ENCODE peak calls at places on chromosomes 13 and 19, in five cellular contexts. S is astrocyte of the spinal cord, X is colonic mucosa, L is neural crest cell, H is mesothelial cell of epicardium. I is an unnamed sample.

GRCh38 chr13:33284016-33284415 is 1.5 kb downstream of the STARD13 start:
- DNase-seq in S (peak; percentile 67), X (no peak), L (no peak), H (no peak), I (no peak)

GRCh38 chr19:2548966-2549365 is 73.0 kb downstream of the GADD45B start:
- DNase-seq in S (no peak), X (no peak), L (no peak), H (no peak), I (no peak)

GRCh38 chr19:33630880-33631627 is 9.3 kb downstream of the CHST8 start:
- DNase-seq in S (no peak), X (no peak), L (no peak), H (peak; percentile 21), I (no peak)

GRCh38 chr19:48963371-48964204 is 1.5 kb upstream of the FTL start:
- DNase-seq in S (peak; percentile 65), X (peak; percentile 85), L (peak; percentile 54), H (peak; percentile 76), I (peak; percentile 66)

GRCh38 chr19:51002542-51003311 is 1.3 kb upstream of the KLK8 start:
- DNase-seq in S (no peak), X (peak; percentile 37), L (no peak), H (no peak), I (no peak)

GRCh38 chr19:28917661-28918060 is 295.3 kb downstream of the UQCRFS1 start:
- DNase-seq in S (no peak), X (no peak), L (no peak), H (no peak), I (no peak)

GRCh38 chr19:28859811-28860210 is 353.1 kb downstream of the UQCRFS1 start:
- DNase-seq in S (no peak), X (no peak), L (no peak), H (no peak), I (no peak)

GRCh38 chr19:41886761-41887710 is 4.1 kb downstream of the ARHGEF1 start:
- DNase-seq in S (no peak), X (no peak), L (no peak), H (no peak), I (peak; percentile 72)

GRCh38 chr19:51771369-51771768 is 10.4 kb downstream of the FPR2 start:
- DNase-seq in S (no peak), X (no peak), L (no peak), H (no peak), I (no peak)

GRCh38 chr19:38975214-38975860 is at the start of gene FBXO17:
- DNase-seq in S (peak; percentile 54), X (peak; percentile 29), L (peak; percentile 39), H (peak; percentile 67), I (no peak)

GRCh38 chr19:4851551-4852290 is 15.7 kb downstream of the PLIN3 start:
- DNase-seq in S (peak; percentile 39), X (peak; percentile 72), L (peak; percentile 89), H (peak; percentile 78), I (peak; percentile 74)

GRCh38 chr19:52200044-52200443 is 10.2 kb downstream of the PPP2R1A start:
- DNase-seq in S (peak; percentile 27), X (no peak), L (no peak), H (no peak), I (no peak)

GRCh38 chr13:41186481-41186880 is 7.9 kb downstream of the KBTBD7 start:
- DNase-seq in S (no peak), X (no peak), L (no peak), H (no peak), I (no peak)

GRCh38 chr13:40402931-40403412 is 263.5 kb downstream of the FOXO1 start:
- DNase-seq in S (peak; percentile 85), X (no peak), L (no peak), H (no peak), I (no peak)

GRCh38 chr13:36088001-36088400 is 43.2 kb downstream of the DCLK1 start:
- DNase-seq in S (peak; percentile 14), X (no peak), L (no peak), H (no peak), I (no peak)

GRCh38 chr13:51125495-51126226 is 14.6 kb upstream of the C13orf42 start:
- DNase-seq in S (peak; percentile 50), X (peak; percentile 43), L (peak; percentile 57), H (no peak), I (no peak)

GRCh38 chr19:4586691-4587090 is 27.2 kb upstream of the SEMA6B start:
- DNase-seq in S (no peak), X (no peak), L (no peak), H (no peak), I (no peak)

GRCh38 chr13:97631158-97631557 is 197.2 kb downstream of the RAP2A start:
- DNase-seq in S (no peak), X (no peak), L (no peak), H (no peak), I (no peak)
- TF ChIP-seq CTCF in S (no peak), X (no peak), L (no peak), H (no peak), I (no peak)

DNA sequence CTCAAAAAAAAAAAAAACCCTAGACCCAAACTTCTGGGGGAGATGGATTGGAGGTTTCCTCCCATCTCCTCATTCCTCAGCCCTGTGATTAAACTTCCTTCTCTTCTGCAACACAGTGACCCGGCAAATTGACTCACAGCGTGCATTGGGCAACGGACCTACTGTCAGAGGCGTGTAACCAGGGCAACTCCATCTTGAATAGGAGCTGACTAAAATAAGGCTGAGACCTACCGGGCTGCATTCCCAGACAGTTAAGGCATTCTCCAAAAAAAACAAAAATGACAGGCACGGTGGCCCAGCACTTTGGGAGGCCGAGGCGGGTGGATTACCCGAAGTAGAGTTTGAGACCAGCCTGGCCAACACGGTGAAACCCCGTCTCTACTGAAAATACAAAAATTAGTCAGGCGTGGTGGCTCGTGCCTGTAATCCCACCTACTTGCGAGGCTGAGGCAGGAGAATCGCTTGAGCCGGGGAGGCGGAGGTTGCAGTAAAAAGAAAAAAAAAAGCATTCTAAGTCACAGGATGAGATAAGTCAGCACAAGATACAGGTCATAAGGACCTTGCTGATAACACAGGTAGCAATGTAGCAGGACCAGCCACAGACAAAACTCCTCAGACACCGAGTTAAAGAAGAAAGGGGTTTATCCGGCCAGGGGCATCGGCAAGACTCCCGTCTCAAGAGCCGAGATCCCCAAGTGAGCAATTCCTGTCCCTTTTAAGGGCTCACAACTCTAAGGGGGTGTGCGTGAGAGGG is 5.4 kb upstream of the NLRP7 start:
- DNase-seq in S (peak; percentile 36), X (no peak), L (no peak), H (no peak), I (no peak)
- TF ChIP-seq CTCF in S (no peak), X (no peak), L (no peak), H (no peak), I (no peak)

GRCh38 chr13:94617389-94618000 is 15.8 kb downstream of the GPR180 start:
- DNase-seq in S (peak; percentile 24), X (no peak), L (no peak), H (no peak), I (no peak)
- TF ChIP-seq CTCF in S (peak; percentile 48), X (peak; percentile 54), L (peak; percentile 80), H (peak; percentile 56), I (peak; percentile 63)

GRCh38 chr19:7928741-7929701 is 3.1 kb upstream of the CTXN1 start:
- DNase-seq in S (peak; percentile 79), X (no peak), L (peak; percentile 42), H (peak; percentile 71), I (peak; percentile 72)
- TF ChIP-seq CTCF in S (peak; percentile 49), X (no peak), L (peak; percentile 56), H (peak; percentile 56), I (peak; percentile 49)

GRCh38 chr19:19475845-19476828 is 39.2 kb downstream of the TSSK6 start:
- DNase-seq in S (peak; percentile 35), X (no peak), L (no peak), H (no peak), I (no peak)
- TF ChIP-seq CTCF in S (peak; percentile 62), X (no peak), L (peak; percentile 46), H (no peak), I (peak; percentile 38)

GRCh38 chr13:27765650-27766049 is 26.6 kb upstream of the GSX1 start:
- DNase-seq in S (no peak), X (no peak), L (no peak), H (no peak), I (no peak)
- TF ChIP-seq CTCF in S (no peak), X (no peak), L (no peak), H (no peak), I (no peak)

I was measured in natural killer cell.